ENCODE peak calls at places on chromosomes 12 and 14, in seven cellular contexts. N is right lobe of liver, V is gastrocnemius medialis, H is transverse colon, M is upper lobe of right lung, T is uterus, J is GM23248. G is an unnamed sample. For H3K4me1 and H3K9me3, the result is how much of the 10 kb centered on the place peaks cover.

GRCh38 chr14:94379291-94380224 is 8.8 kb downstream of the SERPINA1 start:
- DNase-seq in N (peak), T (no peak), V (no peak), J (peak), M (no peak), H (no peak), G (no peak)

GRCh38 chr12:124055066-124055465 is 82.1 kb downstream of the ZNF664 start:
- DNase-seq in V (no peak), H (no peak), M (no peak), N (no peak), J (no peak), T (no peak), G (no peak)

GRCh38 chr14:21902561-21903199 is 229.1 kb upstream of the OR4E1 start:
- DNase-seq in H (no peak), M (no peak), T (no peak), N (no peak), V (no peak), J (no peak), G (no peak)

GRCh38 chr12:65689508-65689907 is 134.8 kb upstream of the HMGA2 start:
- DNase-seq in V (no peak), N (no peak), T (no peak), H (no peak), J (no peak), M (no peak), G (no peak)

GRCh38 chr12:3362751-3363150 is 128.3 kb upstream of the PRMT8 start:
- DNase-seq in J (peak), M (no peak), N (peak), T (no peak), H (no peak), V (no peak), G (no peak)

GRCh38 chr14:105999361-106000028 is 473.1 kb downstream of the TMEM121 start:
- DNase-seq in H (peak), N (no peak), V (no peak), M (peak), J (peak), T (peak), G (peak)

GRCh38 chr12:33669349-33669748 is 229.7 kb upstream of the SYT10 start:
- DNase-seq in V (no peak), N (no peak), M (no peak), J (no peak), H (no peak), T (no peak), G (no peak)

GRCh38 chr12:115507951-115508722 is 769.4 kb downstream of the MED13L start:
- DNase-seq in J (no peak), M (no peak), T (peak), H (peak), N (no peak), V (no peak), G (no peak)

GRCh38 chr12:120659151-120659525 is 18.7 kb downstream of the CABP1 start:
- DNase-seq in T (no peak), M (no peak), H (no peak), N (no peak), J (no peak), V (no peak), G (peak)

GRCh38 chr12:27780612-27781408 is 774 bp upstream of the MANSC4 start:
- DNase-seq in J (peak), H (peak), V (peak), N (no peak), T (peak), M (no peak), G (peak)

GRCh38 chr12:5012337-5012736 is 31.3 kb upstream of the KCNA5 start:
- DNase-seq in M (no peak), H (no peak), J (no peak), T (no peak), V (peak), N (no peak), G (no peak)

GRCh38 chr14:74419086-74419485 is 6.9 kb downstream of the SYNDIG1L start:
- DNase-seq in N (no peak), J (no peak), T (no peak), H (no peak), M (no peak), V (no peak), G (no peak)

GRCh38 chr12:64019101-64019500 is 174.6 kb downstream of the SRGAP1 start:
- DNase-seq in T (no peak), V (no peak), M (no peak), N (no peak), H (no peak), J (no peak), G (no peak)

GRCh38 chr14:93100570-93100969 is 15.2 kb downstream of the ITPK1 start:
- DNase-seq in V (no peak), M (no peak), J (no peak), H (no peak), T (no peak), N (no peak), G (no peak)

GRCh38 chr12:40105515-40106201 is at the start of gene SLC2A13:
- DNase-seq in M (peak), N (peak), J (peak), T (peak), V (peak), H (peak), G (peak)

GRCh38 chr12:40106202-40106533 is 287 bp upstream of the SLC2A13 start:
- DNase-seq in N (no peak), J (no peak), M (no peak), T (no peak), V (no peak), H (no peak), G (no peak)

GRCh38 chr12:40106655-40107054 is 774 bp upstream of the SLC2A13 start:
- DNase-seq in N (no peak), H (no peak), M (no peak), J (no peak), T (no peak), V (no peak), G (no peak)

GRCh38 chr12:40107803-40108620 is 2.1 kb upstream of the SLC2A13 start:
- DNase-seq in H (no peak), M (no peak), V (no peak), J (no peak), N (no peak), T (no peak), G (no peak)

GRCh38 chr12:40107098-40107802 is 1.4 kb upstream of the SLC2A13 start:
- DNase-seq in T (peak), J (peak), H (peak), N (peak), M (peak), V (peak), G (peak)
- H3K4me3 ChIP-seq in T (peak), J (peak), H (peak), N (peak), M (peak), V (peak), G (no peak)

GRCh38 chr12:12993367-12993766 is 6.7 kb downstream of the HEBP1 start:
- DNase-seq in V (no peak), T (no peak), N (no peak), M (no peak), H (no peak), J (no peak), G (no peak)
- H3K4me1 ChIP-seq in V (under half), T (under half), N (under half), M (under half), H (under half), J (under half), G (under half)

GRCh38 chr14:65718629-65719028 is 306.1 kb downstream of the FUT8 start:
- DNase-seq in V (no peak), N (no peak), M (no peak), H (no peak), T (no peak), J (no peak), G (no peak)
- H3K9me3 ChIP-seq in V (under half), N (under half), M (under half), H (under half), T (under half), J (under half), G (under half)

GRCh38 chr12:62808166-62808879 is 126.6 kb downstream of the PPM1H start:
- DNase-seq in V (no peak), J (no peak), T (no peak), H (no peak), N (no peak), M (no peak), G (no peak)

GRCh38 chr12:62816624-62817023 is 118.3 kb downstream of the PPM1H start:
- DNase-seq in M (no peak), H (no peak), T (no peak), J (no peak), N (no peak), V (no peak), G (no peak)

GRCh38 chr12:62814243-62814642 is 120.7 kb downstream of the PPM1H start:
- DNase-seq in J (no peak), V (no peak), M (no peak), T (no peak), H (no peak), N (no peak), G (no peak)

GRCh38 chr12:62817556-62818271 is 117.2 kb downstream of the PPM1H start:
- DNase-seq in T (no peak), H (no peak), J (no peak), M (no peak), N (no peak), V (no peak), G (no peak)

DNA sequence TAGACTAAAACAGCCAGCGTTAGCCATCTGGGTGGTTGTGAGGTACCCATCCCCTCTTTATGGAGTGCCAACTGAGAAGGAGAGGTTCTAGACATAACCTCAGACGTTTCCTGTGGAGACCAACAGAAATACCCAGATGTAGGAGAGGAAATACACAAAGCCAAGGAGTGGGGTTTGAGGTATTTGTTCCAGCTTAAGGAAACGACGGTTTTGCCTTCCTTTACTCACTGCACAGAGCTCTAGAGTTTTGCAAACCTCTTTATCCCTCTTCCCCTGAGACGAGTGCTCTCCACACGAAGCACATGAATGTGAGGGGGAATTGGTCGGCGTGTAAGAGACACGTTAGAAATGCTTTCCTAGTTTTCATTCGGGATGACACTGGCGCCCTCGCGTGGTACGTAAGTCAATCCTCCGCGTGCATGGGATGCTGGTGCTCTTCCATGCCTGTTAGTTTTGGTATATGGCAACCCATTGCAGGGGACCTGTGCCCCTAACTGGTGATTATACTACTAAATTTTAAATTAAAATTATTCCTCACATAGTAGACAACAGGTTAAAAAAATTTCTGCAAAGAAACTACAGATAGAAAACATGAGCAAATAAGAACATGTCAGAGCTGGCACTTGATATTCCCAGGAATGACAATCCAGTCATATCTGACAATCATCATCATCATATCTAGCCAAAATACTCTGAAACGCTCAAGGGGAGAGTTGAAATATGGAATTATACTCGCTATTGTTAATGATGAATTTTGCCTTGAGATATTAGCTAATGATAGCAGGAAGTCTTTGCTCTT is 121.7 kb downstream of the PPM1H start:
- DNase-seq in N (peak), H (peak), V (no peak), M (peak), J (peak), T (peak), G (peak)
- H3K4me3 ChIP-seq in N (no peak), H (peak), V (peak), M (peak), J (peak), T (no peak), G (no peak)